ENCODE peak calls at places on chromosomes 3 and 15, in ten cellular contexts. O, U, V, S, P, D, R, J, B and Y are unnamed samples. For H3K36me3 and H3K9me3, the result is how much of the 10 kb centered on the place peaks cover.

GRCh38 chr3:115634052-115634451 is 10.7 kb downstream of the GAP43 start:
- DNase-seq in J (no peak), P (no peak), U (no peak), V (no peak), O (no peak), R (no peak), D (no peak), S (no peak), B (no peak), Y (no peak)

GRCh38 chr3:72655151-72655551 is 193.1 kb downstream of the SHQ1 start:
- DNase-seq in S (no peak), D (peak), J (no peak), V (no peak), R (peak), U (no peak), B (peak), O (no peak), P (no peak), Y (no peak)

GRCh38 chr3:50164056-50164455 is 8.9 kb downstream of the SEMA3F start:
- DNase-seq in D (peak), R (no peak), V (peak), B (peak), S (peak), O (no peak), P (no peak), J (no peak), U (peak), Y (peak)

GRCh38 chr3:1945698-1946097 is 153.0 kb upstream of the CNTN4 start:
- DNase-seq in J (no peak), U (no peak), R (no peak), D (no peak), P (no peak), B (no peak), O (no peak), S (no peak), V (no peak), Y (no peak)

GRCh38 chr15:77851696-77852095 is 219.0 kb upstream of the LINGO1 start:
- DNase-seq in P (no peak), R (no peak), B (no peak), J (peak), O (no peak), D (peak), U (no peak), V (no peak), S (no peak), Y (no peak)

GRCh38 chr3:14331273-14331672 is 71.1 kb upstream of the SLC6A6 start:
- DNase-seq in O (no peak), S (no peak), J (peak), D (no peak), R (no peak), P (no peak), V (no peak), U (no peak), B (no peak), Y (no peak)

GRCh38 chr3:82736696-82737277 is 975.3 kb upstream of the GBE1 start:
- DNase-seq in R (no peak), P (no peak), V (no peak), U (no peak), J (no peak), S (no peak), D (no peak), B (no peak), O (no peak), Y (no peak)

GRCh38 chr15:62886431-62887071 is 156.0 kb upstream of the TPM1 start:
- DNase-seq in O (no peak), R (no peak), U (no peak), B (peak), J (no peak), D (no peak), S (no peak), P (no peak), V (peak), Y (no peak)

GRCh38 chr3:153164009-153164550 is 2.1 kb downstream of the RAP2B start:
- DNase-seq in J (no peak), V (no peak), O (no peak), D (no peak), S (no peak), U (no peak), B (no peak), R (no peak), P (no peak), Y (no peak)

GRCh38 chr3:124760601-124761000 is 30.3 kb downstream of the UMPS start:
- DNase-seq in V (peak), B (no peak), S (no peak), J (no peak), O (no peak), U (no peak), P (no peak), R (no peak), D (peak), Y (no peak)

GRCh38 chr3:106685751-106686150 is 691.5 kb upstream of the CCDC54 start:
- DNase-seq in B (no peak), P (no peak), J (no peak), R (no peak), U (no peak), D (no peak), S (no peak), O (no peak), V (no peak), Y (no peak)

GRCh38 chr3:55668359-55668758 is 181.3 kb upstream of the WNT5A start:
- DNase-seq in B (no peak), R (no peak), P (no peak), D (no peak), O (no peak), J (no peak), U (no peak), S (no peak), V (peak), Y (no peak)

GRCh38 chr3:106540743-106541142 is 671.9 kb upstream of the CBLB start:
- DNase-seq in R (no peak), O (no peak), V (no peak), S (no peak), P (no peak), D (no peak), J (no peak), U (no peak), B (no peak), Y (no peak)

GRCh38 chr15:91032919-91033803 is 10.8 kb upstream of the VPS33B start:
- DNase-seq in R (peak), D (peak), O (peak), S (peak), U (peak), J (peak), B (peak), V (no peak), P (no peak), Y (peak)

GRCh38 chr3:18288243-18288642 is 136.9 kb downstream of the SATB1 start:
- DNase-seq in P (no peak), V (no peak), O (no peak), S (no peak), D (no peak), B (no peak), J (no peak), R (no peak), U (no peak), Y (no peak)

GRCh38 chr3:121649645-121650044 is 11.1 kb downstream of the HCLS1 start:
- DNase-seq in S (no peak), D (no peak), V (peak), R (no peak), J (no peak), B (no peak), O (no peak), U (no peak), P (no peak), Y (no peak)

GRCh38 chr15:39127151-39127815 is 453.6 kb upstream of the THBS1 start:
- DNase-seq in R (no peak), U (no peak), D (no peak), J (no peak), O (no peak), B (no peak), V (no peak), S (no peak), P (no peak), Y (no peak)

GRCh38 chr15:92951800-92952199 is 51.7 kb downstream of the CHD2 start:
- DNase-seq in D (no peak), O (no peak), B (no peak), U (no peak), V (no peak), P (no peak), J (no peak), R (no peak), S (no peak), Y (no peak)
- H3K36me3 ChIP-seq in D (half or more), O (half or more), B (under half), U (under half), V (half or more), P (under half), J (half or more), R (half or more), S (under half), Y (under half)

GRCh38 chr3:194320100-194320499 is 31.0 kb downstream of the CPN2 start:
- DNase-seq in P (no peak), O (no peak), B (no peak), S (no peak), V (no peak), R (no peak), D (no peak), U (no peak), J (no peak), Y (no peak)
- H3K9me3 ChIP-seq in P (under half), O (under half), B (under half), S (under half), V (under half), R (under half), D (under half), U (under half), J (under half), Y (under half)

DNA sequence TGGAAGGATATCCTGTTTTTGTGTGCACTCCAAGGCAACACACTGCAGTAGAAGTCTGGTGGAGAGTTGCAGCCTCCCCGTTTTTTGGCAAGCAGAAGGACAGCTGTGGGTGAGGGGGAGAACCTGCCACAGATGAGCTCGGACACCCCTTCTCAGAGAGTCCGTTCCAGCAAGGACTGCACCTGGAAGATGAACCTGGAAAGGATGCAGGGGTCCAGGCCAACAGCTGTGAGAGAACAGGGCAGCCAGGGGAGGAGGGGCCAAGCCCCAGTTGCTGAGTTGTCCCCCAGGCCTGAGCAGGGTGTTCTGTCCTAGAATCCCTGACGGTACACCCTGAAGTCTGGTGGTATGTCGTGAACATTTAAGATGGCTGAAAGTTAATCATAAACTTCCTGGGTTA is 30.2 kb downstream of the ZXDC start:
- DNase-seq in V (no peak), U (no peak), J (peak), D (no peak), P (peak), R (no peak), B (peak), S (no peak), O (no peak), Y (no peak)
- TF ChIP-seq POLR2A in V (no peak), U (no peak), J (no peak), D (no peak), P (no peak), R (no peak), B (no peak), S (no peak), O (no peak), Y (no peak)

DNA sequence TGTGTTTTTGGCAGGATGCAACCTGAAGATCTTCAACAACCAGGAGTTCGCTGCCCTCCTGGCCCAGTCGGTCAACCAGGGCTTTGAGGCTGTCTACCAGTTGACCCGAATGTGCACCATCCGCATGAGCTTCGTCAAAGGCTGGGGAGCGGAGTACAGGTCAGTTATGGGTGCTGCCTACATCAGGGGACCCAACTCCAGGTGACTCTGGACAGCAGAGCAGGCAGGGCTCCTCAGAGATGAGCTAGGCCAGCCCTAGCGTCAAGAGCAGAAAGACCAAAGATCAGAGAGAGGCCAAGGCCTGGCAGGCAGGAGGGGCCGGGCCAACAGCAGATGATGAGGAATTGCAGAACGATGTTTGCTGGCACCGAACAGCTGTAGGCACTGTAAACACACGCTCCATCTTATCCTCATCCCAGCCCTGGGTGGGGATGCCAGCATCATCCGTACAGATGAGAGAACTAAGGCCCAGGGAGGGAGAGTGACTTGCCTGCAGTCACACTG is 67.1 kb downstream of the AAGAB start:
- DNase-seq in V (no peak), U (no peak), O (no peak), P (no peak), B (no peak), R (no peak), D (no peak), J (no peak), S (no peak), Y (peak)
- H3K36me3 ChIP-seq in V (half or more), U (under half), O (under half), P (under half), B (under half), R (half or more), D (under half), J (half or more), S (under half), Y (under half)

DNA sequence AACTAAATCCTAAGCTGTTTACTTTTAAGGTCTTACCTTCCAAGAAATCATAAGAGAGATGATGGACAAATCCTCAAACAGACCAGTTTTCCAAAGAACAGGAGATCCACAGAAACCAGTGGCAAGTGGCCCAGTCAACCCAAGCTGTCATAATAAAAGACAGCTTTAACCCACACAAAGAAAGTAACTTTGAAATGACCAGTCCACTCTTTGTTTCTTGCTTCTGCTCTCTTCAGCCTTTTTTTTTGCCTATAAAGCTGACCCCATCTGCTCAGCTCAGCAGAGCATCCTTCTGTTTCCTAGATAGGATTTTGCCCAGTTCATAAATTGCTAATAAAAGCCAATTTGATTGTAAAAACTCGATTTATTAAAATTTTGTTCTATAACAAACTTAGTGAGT is 299.4 kb downstream of the OXSM start:
- DNase-seq in O (no peak), U (no peak), B (no peak), J (no peak), D (no peak), V (no peak), P (no peak), R (no peak), S (no peak), Y (no peak)
- H3K9me3 ChIP-seq in O (under half), U (under half), B (under half), J (under half), D (under half), V (under half), P (under half), R (under half), S (under half), Y (under half)

DNA sequence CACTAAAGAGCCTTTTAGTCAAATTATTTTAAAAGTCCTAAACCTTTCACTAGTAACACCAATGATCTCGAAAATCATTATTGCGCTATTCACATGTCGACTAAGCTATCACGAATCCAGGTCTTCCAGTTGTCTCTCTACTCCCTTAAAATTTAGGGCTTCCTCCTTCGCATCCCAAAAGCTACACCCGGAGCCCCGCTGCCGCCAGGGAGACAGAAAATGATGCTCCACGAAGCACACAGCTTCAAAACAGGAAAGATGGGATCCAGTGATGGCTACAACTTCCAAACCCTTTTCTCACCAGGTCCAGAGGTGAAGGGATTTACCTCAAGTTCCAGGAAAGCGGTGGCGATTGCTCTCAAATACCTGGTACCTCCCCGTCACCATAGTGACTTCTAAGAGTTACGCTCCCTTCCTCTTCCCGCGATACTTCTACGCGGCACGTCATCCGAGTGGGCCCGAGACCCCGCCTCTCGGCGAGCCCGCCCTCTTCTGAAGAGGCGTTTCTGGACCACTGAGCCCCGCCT is at the start of gene IFT80:
- DNase-seq in S (peak), D (peak), B (peak), U (peak), O (peak), V (peak), R (peak), P (peak), J (peak), Y (peak)
- TF ChIP-seq POLR2A in S (no peak), D (peak), B (peak), U (no peak), O (no peak), V (no peak), R (peak), P (no peak), J (no peak), Y (no peak)

GRCh38 chr3:176172430-176172954 is 1024.8 kb downstream of the TBL1XR1 start:
- DNase-seq in P (no peak), S (no peak), U (no peak), R (no peak), V (no peak), O (no peak), J (no peak), B (no peak), D (no peak), Y (no peak)

GRCh38 chr3:176167272-176167671 is 1030.0 kb downstream of the TBL1XR1 start:
- DNase-seq in V (no peak), P (no peak), U (no peak), O (peak), D (no peak), S (no peak), R (no peak), J (no peak), B (no peak), Y (no peak)
- H3K36me3 ChIP-seq in V (under half), P (under half), U (under half), O (under half), D (under half), S (under half), R (under half), J (under half), B (under half), Y (under half)